ENCODE peak calls at places on chromosomes 3 and 15, in nine cellular contexts. One of them, this sample, is unnamed.

GRCh38 chr15:77983708-77984445 is 93.6 kb downstream of the TBC1D2B start:
- DNase-seq in GM04504: no peak
- DNase-seq in posterior cingulate gyrus: no peak
- DNase-seq in fibroblast of pulmonary artery: no peak
- DNase-seq in hepatic stellate cell: no peak
- DNase-seq in iris pigment epithelial cell: no peak
- DNase-seq in T-helper 9 cell: no peak
- DNase-seq in activated CD4-positive, alpha-beta T cell treated with anti-CD3 and anti-CD28 coated beads, Interleukin-2, amount 10 ng/mL, durations not matched to agents 7 days and 5 days: no peak
- DNase-seq in AG04450: no peak
- DNase-seq in this sample: no peak

GRCh38 chr15:64897345-64897985 is 14.2 kb upstream of the ANKDD1A start:
- DNase-seq in GM04504: peak; percentile 58
- DNase-seq in posterior cingulate gyrus: no peak
- DNase-seq in fibroblast of pulmonary artery: peak; percentile 73
- DNase-seq in hepatic stellate cell: peak; percentile 81
- DNase-seq in iris pigment epithelial cell: peak; percentile 79
- DNase-seq in T-helper 9 cell: no peak
- DNase-seq in activated CD4-positive, alpha-beta T cell treated with anti-CD3 and anti-CD28 coated beads, Interleukin-2, amount 10 ng/mL, durations not matched to agents 7 days and 5 days: no peak
- DNase-seq in AG04450: no peak
- DNase-seq in this sample: no peak

GRCh38 chr3:32493437-32494414 is 8.9 kb downstream of the CMTM6 start:
- DNase-seq in GM04504: no peak
- DNase-seq in posterior cingulate gyrus: no peak
- DNase-seq in fibroblast of pulmonary artery: peak; percentile 49
- DNase-seq in hepatic stellate cell: no peak
- DNase-seq in iris pigment epithelial cell: peak; percentile 69
- DNase-seq in T-helper 9 cell: no peak
- DNase-seq in activated CD4-positive, alpha-beta T cell treated with anti-CD3 and anti-CD28 coated beads, Interleukin-2, amount 10 ng/mL, durations not matched to agents 7 days and 5 days: no peak
- DNase-seq in AG04450: no peak
- DNase-seq in this sample: no peak

GRCh38 chr15:67076147-67076843 is 10.9 kb downstream of the SMAD3 start:
- DNase-seq in GM04504: no peak
- DNase-seq in posterior cingulate gyrus: no peak
- DNase-seq in fibroblast of pulmonary artery: peak; percentile 86
- DNase-seq in hepatic stellate cell: peak; percentile 78
- DNase-seq in iris pigment epithelial cell: peak; percentile 93
- DNase-seq in T-helper 9 cell: no peak
- DNase-seq in activated CD4-positive, alpha-beta T cell treated with anti-CD3 and anti-CD28 coated beads, Interleukin-2, amount 10 ng/mL, durations not matched to agents 7 days and 5 days: no peak
- DNase-seq in AG04450: peak; percentile 59
- DNase-seq in this sample: no peak

GRCh38 chr3:128487813-128488635 is 5.0 kb downstream of the GATA2 start:
- DNase-seq in GM04504: peak; percentile 86
- DNase-seq in posterior cingulate gyrus: peak; percentile 30
- DNase-seq in fibroblast of pulmonary artery: peak; percentile 93
- DNase-seq in hepatic stellate cell: peak; percentile 99
- DNase-seq in iris pigment epithelial cell: peak; percentile 94
- DNase-seq in T-helper 9 cell: no peak
- DNase-seq in activated CD4-positive, alpha-beta T cell treated with anti-CD3 and anti-CD28 coated beads, Interleukin-2, amount 10 ng/mL, durations not matched to agents 7 days and 5 days: no peak
- DNase-seq in AG04450: peak; percentile 80
- DNase-seq in this sample: peak; percentile 94

GRCh38 chr3:156626104-156626503 is 48.3 kb upstream of the TIPARP start:
- DNase-seq in GM04504: no peak
- DNase-seq in posterior cingulate gyrus: no peak
- DNase-seq in fibroblast of pulmonary artery: no peak
- DNase-seq in hepatic stellate cell: no peak
- DNase-seq in iris pigment epithelial cell: no peak
- DNase-seq in T-helper 9 cell: no peak
- DNase-seq in activated CD4-positive, alpha-beta T cell treated with anti-CD3 and anti-CD28 coated beads, Interleukin-2, amount 10 ng/mL, durations not matched to agents 7 days and 5 days: no peak
- DNase-seq in AG04450: no peak
- DNase-seq in this sample: peak; percentile 39

GRCh38 chr3:184160456-184160855 is 5.3 kb downstream of the DVL3 start:
- DNase-seq in GM04504: no peak
- DNase-seq in posterior cingulate gyrus: no peak
- DNase-seq in fibroblast of pulmonary artery: peak; percentile 51
- DNase-seq in hepatic stellate cell: peak; percentile 66
- DNase-seq in iris pigment epithelial cell: peak; percentile 92
- DNase-seq in T-helper 9 cell: no peak
- DNase-seq in activated CD4-positive, alpha-beta T cell treated with anti-CD3 and anti-CD28 coated beads, Interleukin-2, amount 10 ng/mL, durations not matched to agents 7 days and 5 days: no peak
- DNase-seq in AG04450: no peak
- DNase-seq in this sample: no peak

GRCh38 chr3:195119461-195120198 is 151.3 kb downstream of the XXYLT1 start:
- DNase-seq in GM04504: peak; percentile 68
- DNase-seq in posterior cingulate gyrus: no peak
- DNase-seq in fibroblast of pulmonary artery: peak; percentile 95
- DNase-seq in hepatic stellate cell: no peak
- DNase-seq in iris pigment epithelial cell: peak; percentile 85
- DNase-seq in T-helper 9 cell: no peak
- DNase-seq in activated CD4-positive, alpha-beta T cell treated with anti-CD3 and anti-CD28 coated beads, Interleukin-2, amount 10 ng/mL, durations not matched to agents 7 days and 5 days: no peak
- DNase-seq in AG04450: peak; percentile 66
- DNase-seq in this sample: no peak

GRCh38 chr15:97791824-97792792 is 168.4 kb upstream of the ARRDC4 start:
- DNase-seq in GM04504: no peak
- DNase-seq in posterior cingulate gyrus: no peak
- DNase-seq in fibroblast of pulmonary artery: no peak
- DNase-seq in hepatic stellate cell: no peak
- DNase-seq in iris pigment epithelial cell: no peak
- DNase-seq in T-helper 9 cell: no peak
- DNase-seq in activated CD4-positive, alpha-beta T cell treated with anti-CD3 and anti-CD28 coated beads, Interleukin-2, amount 10 ng/mL, durations not matched to agents 7 days and 5 days: no peak
- DNase-seq in AG04450: no peak
- DNase-seq in this sample: no peak

GRCh38 chr15:68383161-68384074 is 48.5 kb downstream of the ITGA11 start:
- DNase-seq in GM04504: no peak
- DNase-seq in posterior cingulate gyrus: no peak
- DNase-seq in fibroblast of pulmonary artery: peak; percentile 64
- DNase-seq in hepatic stellate cell: peak; percentile 60
- DNase-seq in iris pigment epithelial cell: peak; percentile 45
- DNase-seq in T-helper 9 cell: no peak
- DNase-seq in activated CD4-positive, alpha-beta T cell treated with anti-CD3 and anti-CD28 coated beads, Interleukin-2, amount 10 ng/mL, durations not matched to agents 7 days and 5 days: peak; percentile 75
- DNase-seq in AG04450: no peak
- DNase-seq in this sample: peak; percentile 0

GRCh38 chr3:50971487-50971924 is 296.8 kb downstream of the DOCK3 start:
- DNase-seq in GM04504: peak; percentile 6
- DNase-seq in posterior cingulate gyrus: no peak
- DNase-seq in fibroblast of pulmonary artery: peak; percentile 56
- DNase-seq in hepatic stellate cell: peak; percentile 14
- DNase-seq in iris pigment epithelial cell: peak; percentile 54
- DNase-seq in T-helper 9 cell: peak; percentile 34
- DNase-seq in activated CD4-positive, alpha-beta T cell treated with anti-CD3 and anti-CD28 coated beads, Interleukin-2, amount 10 ng/mL, durations not matched to agents 7 days and 5 days: peak; percentile 76
- DNase-seq in AG04450: peak; percentile 13
- DNase-seq in this sample: peak; percentile 44

GRCh38 chr3:113649169-113649833 is 47.1 kb downstream of the USF3 start:
- DNase-seq in GM04504: no peak
- DNase-seq in posterior cingulate gyrus: no peak
- DNase-seq in fibroblast of pulmonary artery: no peak
- DNase-seq in hepatic stellate cell: no peak
- DNase-seq in iris pigment epithelial cell: no peak
- DNase-seq in T-helper 9 cell: no peak
- DNase-seq in activated CD4-positive, alpha-beta T cell treated with anti-CD3 and anti-CD28 coated beads, Interleukin-2, amount 10 ng/mL, durations not matched to agents 7 days and 5 days: no peak
- DNase-seq in AG04450: no peak
- DNase-seq in this sample: no peak

GRCh38 chr3:129195731-129196256 is 12.1 kb upstream of the CNBP start:
- DNase-seq in GM04504: peak; percentile 95
- DNase-seq in posterior cingulate gyrus: peak; percentile 44
- DNase-seq in fibroblast of pulmonary artery: peak; percentile 95
- DNase-seq in hepatic stellate cell: peak; percentile 86
- DNase-seq in iris pigment epithelial cell: peak; percentile 97
- DNase-seq in T-helper 9 cell: no peak
- DNase-seq in activated CD4-positive, alpha-beta T cell treated with anti-CD3 and anti-CD28 coated beads, Interleukin-2, amount 10 ng/mL, durations not matched to agents 7 days and 5 days: no peak
- DNase-seq in AG04450: peak; percentile 81
- DNase-seq in this sample: no peak

GRCh38 chr15:51366911-51367310 is 25.5 kb downstream of the GLDN start:
- DNase-seq in GM04504: peak; percentile 55
- DNase-seq in posterior cingulate gyrus: no peak
- DNase-seq in fibroblast of pulmonary artery: peak; percentile 85
- DNase-seq in hepatic stellate cell: no peak
- DNase-seq in iris pigment epithelial cell: peak; percentile 90
- DNase-seq in T-helper 9 cell: no peak
- DNase-seq in activated CD4-positive, alpha-beta T cell treated with anti-CD3 and anti-CD28 coated beads, Interleukin-2, amount 10 ng/mL, durations not matched to agents 7 days and 5 days: no peak
- DNase-seq in AG04450: peak; percentile 13
- DNase-seq in this sample: peak; percentile 52

This sample was measured in NCI-H146.